ENCODE peak calls at places on chromosomes 2 and 18, in nine cellular contexts. F is AG10803, Q is GM06990, Y is PC-3, V is HCT116, L is fibroblast of mammary gland, M is mucosa of descending colon, B is astrocyte, C is BE2C. U is an unnamed sample.

GRCh38 chr2:20633794-20634259 is 17.1 kb downstream of the HS1BP3 start:
- DNase-seq in F (no peak), Q (peak), Y (no peak), V (no peak), L (no peak), M (peak), B (no peak), C (no peak), U (no peak)

GRCh38 chr18:44803019-44803650 is 122.4 kb downstream of the SETBP1 start:
- DNase-seq in F (peak), Q (peak), Y (no peak), V (no peak), L (peak), M (peak), B (peak), C (no peak), U (peak)

GRCh38 chr2:20225294-20226151 is 593 bp upstream of the SDC1 start:
- DNase-seq in F (peak), Q (peak), Y (peak), V (peak), L (peak), M (peak), B (no peak), C (peak), U (peak)

GRCh38 chr2:44560352-44560751 is 198.6 kb downstream of the CAMKMT start:
- DNase-seq in F (no peak), Q (no peak), Y (peak), V (no peak), L (peak), M (no peak), B (no peak), C (peak), U (peak)

GRCh38 chr2:181312515-181312927 is 144.7 kb upstream of the ITGA4 start:
- DNase-seq in F (no peak), Q (peak), Y (no peak), V (no peak), L (no peak), M (no peak), B (no peak), C (no peak), U (no peak)

GRCh38 chr2:105553538-105554196 is 154.8 kb upstream of the FHL2 start:
- DNase-seq in F (peak), Q (no peak), Y (peak), V (no peak), L (no peak), M (no peak), B (peak), C (no peak), U (peak)

GRCh38 chr18:27428120-27428519 is 243.0 kb upstream of the CHST9 start:
- DNase-seq in F (no peak), Q (no peak), Y (peak), V (no peak), L (no peak), M (no peak), B (no peak), C (no peak), U (no peak)

GRCh38 chr2:38875227-38875575 is 533 bp downstream of the DHX57 start:
- DNase-seq in F (peak), Q (no peak), Y (peak), V (no peak), L (peak), M (no peak), B (no peak), C (no peak), U (no peak)

GRCh38 chr2:100013892-100014677 is 128.3 kb downstream of the AFF3 start:
- DNase-seq in F (peak), Q (no peak), Y (peak), V (peak), L (peak), M (no peak), B (peak), C (peak), U (peak)

GRCh38 chr2:8506771-8507170 is 175.1 kb upstream of the ID2 start:
- DNase-seq in F (no peak), Q (no peak), Y (no peak), V (no peak), L (no peak), M (no peak), B (no peak), C (no peak), U (no peak)

GRCh38 chr2:138373993-138374408 is 127.6 kb upstream of the SPOPL start:
- DNase-seq in F (peak), Q (no peak), Y (peak), V (peak), L (peak), M (no peak), B (peak), C (peak), U (peak)

GRCh38 chr2:71699428-71699827 is 246.1 kb downstream of the DYSF start:
- DNase-seq in F (no peak), Q (no peak), Y (no peak), V (no peak), L (no peak), M (no peak), B (no peak), C (no peak), U (no peak)

GRCh38 chr18:21298351-21298750 is 56.3 kb downstream of the GREB1L start:
- DNase-seq in F (no peak), Q (no peak), Y (peak), V (no peak), L (peak), M (no peak), B (no peak), C (no peak), U (no peak)

GRCh38 chr18:74479486-74480148 is 16.5 kb upstream of the CNDP2 start:
- DNase-seq in F (no peak), Q (no peak), Y (no peak), V (no peak), L (no peak), M (no peak), B (no peak), C (no peak), U (no peak)
- H3K4me3 ChIP-seq in F (no peak), Q (no peak), Y (no peak), V (no peak), L (no peak), M (no peak), B (no peak), C (no peak), U (no peak)

GRCh38 chr2:64144057-64145013 is at the start of gene PELI1:
- DNase-seq in F (peak), Q (peak), Y (peak), V (peak), L (peak), M (peak), B (peak), C (peak), U (peak)
- TF ChIP-seq CTCF in F (peak), Q (peak), Y (peak), V (no peak), L (no peak), M (no peak), B (no peak), C (peak), U (peak)

DNA sequence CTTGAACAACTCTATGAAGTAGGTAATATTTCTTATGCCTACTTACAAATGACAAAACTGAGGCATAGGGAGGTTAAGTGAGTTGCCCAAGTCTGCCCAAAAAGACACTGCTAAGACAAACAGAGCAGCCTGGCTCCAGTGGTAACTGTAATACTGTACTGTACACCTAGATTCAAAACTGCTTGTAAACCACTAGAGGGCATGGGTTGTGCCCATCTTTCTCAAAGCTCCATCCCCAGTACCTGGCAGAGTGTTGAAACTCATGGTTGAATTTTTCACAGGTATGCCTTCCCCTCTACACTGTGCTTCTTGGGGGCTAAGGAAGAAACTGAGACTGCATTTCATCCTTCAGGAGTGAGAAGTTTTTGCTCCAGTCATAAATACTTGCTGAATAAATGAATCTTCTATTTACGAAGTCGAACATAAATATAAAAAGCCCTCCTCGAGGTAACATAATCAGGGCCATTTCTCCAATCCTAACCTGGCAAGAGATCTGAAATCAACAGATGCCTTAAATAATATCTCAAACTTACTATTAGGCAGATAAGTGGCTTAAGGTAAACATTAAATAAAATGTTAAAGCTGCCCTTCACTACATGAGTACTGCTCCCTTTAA is 2.0 kb downstream of the PPP4R1 start:
- DNase-seq in F (peak), Q (no peak), Y (peak), V (peak), L (peak), M (no peak), B (peak), C (peak), U (peak)
- H3K4me3 ChIP-seq in F (peak), Q (peak), Y (peak), V (peak), L (peak), M (no peak), B (peak), C (no peak), U (peak)

DNA sequence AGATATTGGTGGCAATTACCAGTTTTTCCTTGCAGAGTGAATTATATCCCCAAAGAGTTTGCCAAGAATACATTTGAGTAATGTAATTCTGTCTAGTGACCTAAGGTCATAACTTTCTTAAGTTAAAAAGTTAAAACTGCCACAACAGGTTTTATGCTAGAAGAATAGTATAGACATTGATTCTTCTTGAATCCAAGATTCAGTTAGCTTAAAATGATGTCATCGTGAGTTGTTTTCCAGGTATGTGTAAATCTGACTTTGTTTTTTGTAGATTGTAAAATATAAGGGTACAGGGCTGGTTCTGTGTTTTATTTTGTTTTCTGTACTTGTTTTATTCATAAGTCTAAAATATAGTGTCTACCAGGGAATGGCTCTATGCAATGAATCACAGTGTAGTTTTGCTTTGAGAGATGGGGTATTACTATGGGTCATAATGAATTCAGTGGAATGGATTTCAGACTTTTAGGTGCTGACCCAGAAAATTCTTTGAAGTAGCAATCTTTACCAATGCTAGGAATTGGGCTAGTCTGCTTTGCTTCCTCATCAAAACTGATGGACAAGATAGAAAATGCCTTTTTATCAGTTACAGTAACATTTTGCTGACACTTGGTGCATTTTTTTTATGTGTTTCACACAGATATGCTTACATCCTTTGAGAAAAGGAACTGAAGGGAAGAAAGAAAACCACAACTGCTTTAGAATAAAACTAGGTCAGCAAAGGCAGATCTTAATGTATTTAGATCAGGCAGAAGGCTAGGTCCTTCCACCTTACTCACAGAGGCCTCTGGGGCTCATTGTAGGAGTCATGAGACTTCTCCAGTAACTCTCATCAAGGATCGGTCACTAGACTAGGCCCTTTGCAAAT is 20.8 kb upstream of the MGAT5 start:
- DNase-seq in F (no peak), Q (peak), Y (peak), V (no peak), L (no peak), M (no peak), B (peak), C (no peak), U (no peak)
- TF ChIP-seq CTCF in F (peak), Q (no peak), Y (no peak), V (no peak), L (no peak), M (no peak), B (peak), C (no peak), U (no peak)

GRCh38 chr18:79506191-79507075 is 110.7 kb downstream of the NFATC1 start:
- DNase-seq in F (peak), Q (no peak), Y (no peak), V (no peak), L (peak), M (peak), B (peak), C (no peak), U (peak)
- H3K4me3 ChIP-seq in F (no peak), Q (no peak), Y (no peak), V (no peak), L (no peak), M (no peak), B (no peak), C (no peak), U (no peak)

DNA sequence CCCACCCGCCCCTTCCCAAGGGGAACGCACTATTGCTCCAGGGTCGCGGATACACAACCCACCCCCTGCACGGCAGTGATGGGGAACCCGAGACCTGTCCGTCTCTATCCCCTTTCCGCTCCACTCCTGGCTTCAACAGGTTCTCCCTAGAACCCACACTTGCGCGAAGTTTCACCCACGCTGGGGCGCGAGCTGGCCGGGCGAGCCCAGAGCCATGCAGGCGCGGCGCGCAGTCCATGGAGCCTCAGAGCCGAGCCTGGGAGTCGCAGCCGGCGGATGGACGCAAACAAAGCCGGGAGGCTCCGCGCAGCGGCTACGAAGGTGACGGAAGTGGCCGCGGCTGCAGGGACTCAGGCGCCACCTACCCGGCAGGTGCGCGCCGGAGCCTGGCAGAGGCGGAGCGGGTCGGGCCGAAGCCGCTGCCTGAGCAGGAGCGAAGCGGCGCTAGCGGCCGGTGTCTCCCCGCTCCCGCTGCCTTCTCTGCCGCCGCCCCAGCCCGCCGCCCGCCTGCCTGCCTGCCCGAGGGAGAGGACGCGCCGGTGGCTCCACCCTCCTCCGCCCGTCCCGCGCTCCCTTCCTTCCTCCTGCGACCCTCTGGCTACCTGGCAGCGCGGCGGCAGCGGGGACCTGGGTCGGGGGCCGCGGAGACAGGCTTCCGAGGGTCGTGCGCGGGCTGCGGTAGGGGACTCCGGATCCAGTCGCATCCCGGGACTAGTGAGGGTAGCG is 14.0 kb downstream of the ALPG start:
- DNase-seq in F (no peak), Q (no peak), Y (peak), V (no peak), L (no peak), M (no peak), B (peak), C (no peak), U (no peak)
- TF ChIP-seq CTCF in F (no peak), Q (no peak), Y (peak), V (no peak), L (no peak), M (no peak), B (no peak), C (no peak), U (no peak)

GRCh38 chr2:101473581-101473910 is 1.4 kb downstream of the RFX8 start:
- DNase-seq in F (peak), Q (no peak), Y (no peak), V (no peak), L (peak), M (no peak), B (no peak), C (no peak), U (peak)
- H3K4me3 ChIP-seq in F (peak), Q (no peak), Y (peak), V (no peak), L (peak), M (no peak), B (peak), C (peak), U (peak)

GRCh38 chr2:201642086-201642578 is 1.2 kb downstream of the TMEM237 start:
- DNase-seq in F (no peak), Q (no peak), Y (no peak), V (no peak), L (no peak), M (no peak), B (no peak), C (no peak), U (no peak)

GRCh38 chr2:201643216-201643651 is at the start of gene TMEM237:
- DNase-seq in F (peak), Q (peak), Y (peak), V (peak), L (no peak), M (peak), B (peak), C (peak), U (peak)

GRCh38 chr2:201644001-201644400 is 698 bp upstream of the TMEM237 start:
- DNase-seq in F (peak), Q (no peak), Y (no peak), V (no peak), L (peak), M (no peak), B (peak), C (no peak), U (peak)

GRCh38 chr2:201639205-201639604 is 4.1 kb downstream of the TMEM237 start:
- DNase-seq in F (no peak), Q (no peak), Y (no peak), V (no peak), L (no peak), M (no peak), B (no peak), C (no peak), U (no peak)

GRCh38 chr2:201642579-201643215 is 606 bp downstream of the TMEM237 start:
- DNase-seq in F (peak), Q (peak), Y (peak), V (peak), L (peak), M (peak), B (peak), C (peak), U (peak)
- TF ChIP-seq CTCF in F (no peak), Q (no peak), Y (no peak), V (no peak), L (no peak), M (no peak), B (no peak), C (no peak), U (no peak)

GRCh38 chr2:128752691-128753263 is 434.1 kb upstream of the HS6ST1 start:
- DNase-seq in F (no peak), Q (no peak), Y (no peak), V (no peak), L (no peak), M (no peak), B (no peak), C (no peak), U (no peak)

GRCh38 chr2:128754246-128754724 is 435.6 kb upstream of the HS6ST1 start:
- DNase-seq in F (no peak), Q (peak), Y (no peak), V (no peak), L (no peak), M (no peak), B (peak), C (peak), U (no peak)

GRCh38 chr2:128750328-128751165 is 431.9 kb upstream of the HS6ST1 start:
- DNase-seq in F (no peak), Q (no peak), Y (no peak), V (no peak), L (no peak), M (no peak), B (no peak), C (no peak), U (no peak)

GRCh38 chr2:128753321-128753720 is 434.7 kb upstream of the HS6ST1 start:
- DNase-seq in F (no peak), Q (no peak), Y (no peak), V (no peak), L (no peak), M (no peak), B (no peak), C (no peak), U (no peak)

GRCh38 chr2:128751751-128752150 is 433.1 kb upstream of the HS6ST1 start:
- DNase-seq in F (no peak), Q (no peak), Y (no peak), V (no peak), L (no peak), M (no peak), B (no peak), C (no peak), U (no peak)
- H3K4me3 ChIP-seq in F (no peak), Q (no peak), Y (no peak), V (no peak), L (no peak), M (no peak), B (no peak), C (no peak), U (no peak)

U was measured in fibroblast of the aortic adventitia.